ENCODE peak calls at places on chromosomes 4 and X, in ten cellular contexts. O, B, F, K, V, G, X, W, Q and M are unnamed samples.

GRCh38 chrX:16711219-16712115 is 1.0 kb downstream of the CTPS2 start:
- DNase-seq in O (peak), B (peak), F (peak), K (no peak), V (no peak), G (no peak), X (no peak), W (no peak), Q (no peak), M (peak)

GRCh38 chr4:52989865-52990264 is 127.7 kb downstream of the RASL11B start:
- DNase-seq in O (no peak), B (no peak), F (no peak), K (no peak), V (no peak), G (no peak), X (no peak), W (no peak), Q (no peak), M (no peak)

GRCh38 chr4:181528570-181529184 is 714.5 kb upstream of the TENM3 start:
- DNase-seq in O (peak), B (no peak), F (peak), K (no peak), V (no peak), G (peak), X (peak), W (peak), Q (peak), M (peak)

GRCh38 chr4:95572304-95572991 is 23.7 kb upstream of the UNC5C start:
- DNase-seq in O (peak), B (peak), F (no peak), K (no peak), V (no peak), G (no peak), X (peak), W (peak), Q (peak), M (no peak)

GRCh38 chr4:128835498-128836222 is 26.2 kb downstream of the JADE1 start:
- DNase-seq in O (peak), B (no peak), F (no peak), K (no peak), V (no peak), G (no peak), X (peak), W (no peak), Q (peak), M (no peak)

GRCh38 chr4:154001187-154001586 is 212.3 kb upstream of the SFRP2 start:
- DNase-seq in O (no peak), B (no peak), F (no peak), K (no peak), V (no peak), G (no peak), X (no peak), W (no peak), Q (no peak), M (no peak)

GRCh38 chr4:118173956-118174355 is 139.7 kb downstream of the NDST3 start:
- DNase-seq in O (no peak), B (peak), F (no peak), K (no peak), V (no peak), G (no peak), X (no peak), W (no peak), Q (peak), M (no peak)

GRCh38 chrX:130094712-130095111 is 15.6 kb downstream of the ELF4 start:
- DNase-seq in O (no peak), B (no peak), F (no peak), K (no peak), V (no peak), G (no peak), X (no peak), W (no peak), Q (no peak), M (no peak)

GRCh38 chrX:13092455-13092941 is 48.1 kb upstream of the FAM9C start:
- DNase-seq in O (no peak), B (no peak), F (peak), K (peak), V (no peak), G (no peak), X (no peak), W (peak), Q (no peak), M (peak)

GRCh38 chrX:102950908-102951866 is 14.1 kb downstream of the RAB40AL start:
- DNase-seq in O (peak), B (peak), F (peak), K (no peak), V (no peak), G (peak), X (peak), W (peak), Q (peak), M (peak)
- TF ChIP-seq CTCF in O (peak), B (peak), F (peak), K (peak), V (peak), G (peak), X (peak), W (peak), Q (peak), M (peak)

GRCh38 chr4:127622923-127623754 is 9.6 kb upstream of the INTU start:
- DNase-seq in O (peak), B (peak), F (peak), K (no peak), V (no peak), G (no peak), X (peak), W (no peak), Q (peak), M (no peak)
- TF ChIP-seq CTCF in O (peak), B (peak), F (no peak), K (peak), V (no peak), G (no peak), X (no peak), W (no peak), Q (peak), M (no peak)

DNA sequence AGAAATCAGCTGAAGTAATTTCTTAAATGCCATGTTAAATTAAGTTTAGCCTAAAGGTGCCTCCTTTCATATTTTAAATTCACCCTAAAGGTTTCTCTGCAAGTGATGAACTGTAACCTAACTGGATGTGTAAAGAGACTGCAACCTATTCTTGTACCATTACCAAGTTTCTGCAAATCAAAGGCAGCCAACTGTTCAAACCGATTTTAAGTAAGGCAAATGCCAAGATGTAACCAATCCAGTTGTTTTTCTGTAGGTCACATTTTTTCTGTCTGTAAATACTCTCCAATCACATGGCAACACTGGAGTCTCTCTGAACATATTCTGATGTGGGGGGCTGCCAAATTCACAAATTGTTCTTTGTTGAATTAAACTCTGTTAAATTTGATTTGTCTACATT is 42.4 kb upstream of the FGF2 start:
- DNase-seq in O (no peak), B (no peak), F (no peak), K (no peak), V (no peak), G (no peak), X (no peak), W (no peak), Q (no peak), M (no peak)
- TF ChIP-seq CTCF in O (no peak), B (no peak), F (no peak), K (no peak), V (no peak), G (no peak), X (no peak), W (no peak), Q (no peak), M (no peak)

GRCh38 chrX:95071052-95071451 is 1397.0 kb downstream of the FAM133A start:
- DNase-seq in O (no peak), B (no peak), F (no peak), K (no peak), V (no peak), G (no peak), X (no peak), W (no peak), Q (peak), M (no peak)
- TF ChIP-seq CTCF in O (peak), B (no peak), F (no peak), K (no peak), V (no peak), G (peak), X (no peak), W (no peak), Q (peak), M (no peak)

GRCh38 chr4:126375462-126376054 is 1060.8 kb downstream of the FAT4 start:
- DNase-seq in O (no peak), B (peak), F (no peak), K (no peak), V (no peak), G (no peak), X (no peak), W (no peak), Q (peak), M (no peak)
- TF ChIP-seq CTCF in O (no peak), B (no peak), F (no peak), K (no peak), V (no peak), G (no peak), X (no peak), W (no peak), Q (no peak), M (no peak)

DNA sequence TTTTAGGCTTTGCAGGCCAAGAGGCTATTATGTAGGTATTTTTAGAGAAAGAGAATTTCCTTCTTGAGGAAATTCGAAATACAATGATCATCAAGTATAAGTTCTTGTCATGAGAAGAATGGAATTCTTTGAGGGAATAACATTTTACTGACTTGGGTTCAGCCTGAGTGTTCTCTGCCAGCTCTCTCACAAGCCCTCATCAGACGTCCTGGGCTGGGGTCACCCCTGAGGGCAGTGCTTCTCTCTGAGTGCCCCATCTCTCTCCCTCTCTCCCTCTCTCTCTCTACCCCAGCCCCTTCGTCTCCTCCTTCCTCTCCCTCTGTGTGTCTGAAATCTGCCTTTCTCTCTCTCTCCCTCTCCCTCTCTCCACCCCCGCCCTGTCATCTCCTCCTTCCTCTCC is 241.6 kb upstream of the PSAPL1 start:
- DNase-seq in O (no peak), B (no peak), F (no peak), K (no peak), V (no peak), G (no peak), X (no peak), W (no peak), Q (no peak), M (no peak)
- TF ChIP-seq CTCF in O (no peak), B (no peak), F (no peak), K (no peak), V (no peak), G (no peak), X (no peak), W (no peak), Q (no peak), M (no peak)

GRCh38 chrX:66731398-66731797 is 92.5 kb upstream of the EDA2R start:
- DNase-seq in O (no peak), B (peak), F (peak), K (no peak), V (no peak), G (peak), X (no peak), W (no peak), Q (peak), M (peak)

DNA sequence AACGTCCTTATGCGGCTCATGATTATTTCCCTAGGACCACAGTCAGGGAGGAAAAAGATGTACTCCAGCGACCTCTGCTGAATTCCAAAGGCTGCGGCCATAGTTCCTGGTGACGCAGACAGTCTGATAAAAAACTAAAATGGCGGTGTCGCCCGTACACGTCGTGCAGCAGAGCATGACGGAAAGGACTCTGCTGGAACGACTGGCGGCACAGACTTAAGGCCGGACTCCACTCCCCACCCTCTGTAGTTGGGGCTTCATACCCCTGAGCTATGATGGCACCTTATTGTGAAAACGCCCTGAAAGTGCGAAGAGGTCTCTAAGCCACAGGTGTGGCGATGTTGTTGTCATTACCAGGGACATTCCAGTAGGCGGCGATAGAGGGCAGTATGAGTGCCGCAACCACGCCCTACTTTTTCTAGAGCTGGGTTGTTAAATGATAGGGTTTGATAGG is 90.0 kb upstream of the EDA2R start:
- DNase-seq in O (peak), B (peak), F (peak), K (no peak), V (no peak), G (peak), X (peak), W (peak), Q (peak), M (peak)
- TF ChIP-seq CTCF in O (peak), B (peak), F (peak), K (peak), V (peak), G (peak), X (peak), W (peak), Q (peak), M (peak)

DNA sequence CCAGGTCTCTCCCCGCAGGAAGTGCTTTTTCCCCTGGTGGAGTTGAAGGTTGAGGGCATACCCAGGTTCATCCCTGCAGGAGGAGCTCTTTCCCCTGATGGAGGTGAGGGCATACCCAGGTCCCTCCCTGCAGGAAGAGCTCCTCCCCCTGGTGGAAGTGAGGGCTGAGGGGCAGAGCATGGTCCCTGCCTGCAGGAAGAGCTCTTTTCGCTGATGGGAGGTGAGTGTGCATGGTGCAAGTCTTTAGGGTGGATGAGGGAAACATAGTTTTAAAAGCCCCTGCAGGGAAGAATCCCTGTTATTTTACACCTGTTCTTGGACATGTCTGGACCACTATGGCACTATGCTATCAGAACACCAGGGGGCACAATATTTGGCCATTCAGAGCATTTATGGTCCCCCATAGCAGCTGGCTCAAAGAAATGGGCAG is 43.7 kb upstream of the PUDP start:
- DNase-seq in O (no peak), B (no peak), F (no peak), K (no peak), V (no peak), G (no peak), X (no peak), W (no peak), Q (no peak), M (no peak)
- TF ChIP-seq CTCF in O (peak), B (no peak), F (no peak), K (no peak), V (no peak), G (no peak), X (no peak), W (no peak), Q (peak), M (peak)

GRCh38 chr4:175054980-175055379 is 136.8 kb downstream of the ADAM29 start:
- DNase-seq in O (no peak), B (no peak), F (no peak), K (no peak), V (no peak), G (no peak), X (no peak), W (no peak), Q (no peak), M (no peak)
- TF ChIP-seq CTCF in O (no peak), B (no peak), F (no peak), K (no peak), V (no peak), G (no peak), X (no peak), W (no peak), Q (no peak), M (peak)